ENCODE peak calls at places on chromosomes 11 and 22, in seven cellular contexts. O, R, G, V, K, T and B are unnamed samples.

GRCh38 chr11:37264783-37265182 is 666.7 kb upstream of the RAG2 start:
- DNase-seq in O (no peak), R (no peak), G (no peak), V (no peak), K (no peak), T (no peak), B (no peak)

GRCh38 chr22:43012390-43012789 is 2.6 kb downstream of the PACSIN2 start:
- DNase-seq in O (no peak), R (no peak), G (no peak), V (no peak), K (no peak), T (no peak), B (no peak)

GRCh38 chr22:43313497-43314474 is 29.4 kb downstream of the SCUBE1 start:
- DNase-seq in O (no peak), R (no peak), G (no peak), V (no peak), K (peak), T (no peak), B (no peak)

GRCh38 chr22:31682751-31683150 is 20.7 kb upstream of the PISD start:
- DNase-seq in O (no peak), R (no peak), G (no peak), V (no peak), K (no peak), T (no peak), B (no peak)

GRCh38 chr11:864928-865327 is 22.3 kb downstream of the TSPAN4 start:
- DNase-seq in O (no peak), R (no peak), G (no peak), V (no peak), K (no peak), T (no peak), B (no peak)

GRCh38 chr11:78688460-78688859 is 113.8 kb upstream of the NARS2 start:
- DNase-seq in O (no peak), R (no peak), G (no peak), V (no peak), K (no peak), T (no peak), B (no peak)

GRCh38 chr11:9231848-9232177 is 33.3 kb downstream of the DENND5A start:
- DNase-seq in O (peak), R (no peak), G (no peak), V (peak), K (peak), T (no peak), B (no peak)

GRCh38 chr11:76038608-76039007 is 167.7 kb downstream of the WNT11 start:
- DNase-seq in O (no peak), R (no peak), G (no peak), V (no peak), K (no peak), T (no peak), B (no peak)

GRCh38 chr22:39266398-39267030 is 21.7 kb upstream of the PDGFB start:
- DNase-seq in O (peak), R (no peak), G (no peak), V (no peak), K (peak), T (no peak), B (no peak)

GRCh38 chr11:69355346-69355940 is 61.5 kb downstream of the MYEOV start:
- DNase-seq in O (no peak), R (no peak), G (no peak), V (no peak), K (no peak), T (no peak), B (peak)

GRCh38 chr11:2213384-2213842 is 41.8 kb upstream of the TH start:
- DNase-seq in O (no peak), R (peak), G (no peak), V (no peak), K (no peak), T (peak), B (peak)

GRCh38 chr22:29266564-29267461 is 968 bp downstream of the RHBDD3 start:
- DNase-seq in O (no peak), R (no peak), G (no peak), V (no peak), K (no peak), T (no peak), B (no peak)

GRCh38 chr11:75325713-75326438 is 25.6 kb downstream of the ARRB1 start:
- DNase-seq in O (peak), R (peak), G (no peak), V (no peak), K (peak), T (peak), B (no peak)

GRCh38 chr11:66848671-66849500 is 5.6 kb downstream of the RCE1 start:
- DNase-seq in O (no peak), R (no peak), G (no peak), V (peak), K (no peak), T (no peak), B (no peak)

GRCh38 chr11:810040-810567 is 337 bp downstream of the RPLP2 start:
- DNase-seq in O (no peak), R (no peak), G (no peak), V (no peak), K (no peak), T (no peak), B (no peak)

GRCh38 chr11:69472766-69473519 is 8.5 kb upstream of the LINC01488 start:
- DNase-seq in O (no peak), R (no peak), G (no peak), V (no peak), K (no peak), T (no peak), B (no peak)

GRCh38 chr22:49368221-49368975 is 459.3 kb downstream of the BRD1 start:
- DNase-seq in O (no peak), R (no peak), G (peak), V (no peak), K (no peak), T (no peak), B (peak)

GRCh38 chr11:2655834-2656622 is 43.8 kb downstream of the KCNQ1OT1 start:
- DNase-seq in O (no peak), R (no peak), G (no peak), V (no peak), K (peak), T (no peak), B (no peak)

GRCh38 chr11:128689946-128690745 is 3.7 kb upstream of the FLI1 start:
- DNase-seq in O (no peak), R (no peak), G (no peak), V (peak), K (no peak), T (no peak), B (peak)

GRCh38 chr11:119506436-119506835 is 83.5 kb upstream of the THY1 start:
- DNase-seq in O (no peak), R (no peak), G (no peak), V (no peak), K (no peak), T (no peak), B (no peak)

GRCh38 chr11:11577932-11578331 is 43.9 kb downstream of the GALNT18 start:
- DNase-seq in O (no peak), R (no peak), G (no peak), V (no peak), K (no peak), T (no peak), B (peak)

GRCh38 chr11:125088576-125089455 is 22.6 kb downstream of the TMEM218 start:
- DNase-seq in O (no peak), R (no peak), G (no peak), V (no peak), K (no peak), T (no peak), B (no peak)

GRCh38 chr22:36435516-36436415 is 45.7 kb downstream of the TXN2 start:
- DNase-seq in O (no peak), R (peak), G (no peak), V (no peak), K (no peak), T (peak), B (peak)

GRCh38 chr22:40007826-40008710 is 13.3 kb downstream of the FAM83F start:
- DNase-seq in O (no peak), R (no peak), G (no peak), V (no peak), K (no peak), T (no peak), B (no peak)

GRCh38 chr11:72191961-72192381 is at the start of gene FOLR1:
- DNase-seq in O (no peak), R (no peak), G (no peak), V (no peak), K (peak), T (no peak), B (peak)

GRCh38 chr11:35031869-35032268 is 107.1 kb upstream of the CD44 start:
- DNase-seq in O (no peak), R (no peak), G (no peak), V (no peak), K (no peak), T (no peak), B (no peak)

GRCh38 chr22:25154686-25154999 is 45.0 kb upstream of the CRYBB3 start:
- DNase-seq in O (no peak), R (no peak), G (no peak), V (no peak), K (no peak), T (no peak), B (no peak)

GRCh38 chr11:59669611-59670009 is 773 bp upstream of the PATL1 start:
- DNase-seq in O (peak), R (peak), G (peak), V (no peak), K (peak), T (no peak), B (no peak)

GRCh38 chr22:35622132-35622913 is 5.2 kb upstream of the MB start:
- DNase-seq in O (peak), R (no peak), G (no peak), V (no peak), K (no peak), T (no peak), B (peak)

GRCh38 chr22:45207533-45207932 is 33.2 kb downstream of the KIAA0930 start:
- DNase-seq in O (no peak), R (no peak), G (no peak), V (no peak), K (no peak), T (no peak), B (no peak)